ENCODE peak calls at places on chromosomes 16 and 17, in ten cellular contexts. B, N, I, O, S, V, U, T, G and W are unnamed samples.

GRCh38 chr17:28716740-28717577 is 709 bp downstream of the RAB34 start:
- DNase-seq in I (peak), T (peak), G (peak), O (peak), U (peak), S (no peak), B (peak), V (no peak), N (no peak), W (peak)

GRCh38 chr17:17913695-17914332 is 58.4 kb downstream of the TOM1L2 start:
- DNase-seq in G (peak), T (peak), U (peak), S (peak), V (peak), O (peak), B (no peak), N (peak), I (peak), W (peak)

GRCh38 chr16:1183235-1183907 is 30.5 kb downstream of the CACNA1H start:
- DNase-seq in G (peak), V (peak), O (peak), N (no peak), B (no peak), S (peak), T (peak), U (no peak), I (peak), W (peak)

GRCh38 chr16:4840984-4841383 is 6.1 kb downstream of the GLYR1 start:
- DNase-seq in U (no peak), O (no peak), B (no peak), S (no peak), I (no peak), G (no peak), V (no peak), T (no peak), N (no peak), W (no peak)

GRCh38 chr16:22220076-22220453 is 14.0 kb downstream of the EEF2K start:
- DNase-seq in G (no peak), V (no peak), I (peak), T (peak), U (no peak), B (peak), O (peak), S (no peak), N (no peak), W (peak)

GRCh38 chr17:337866-338265 is 14.7 kb downstream of the RPH3AL start:
- DNase-seq in G (no peak), S (no peak), N (peak), U (no peak), V (no peak), T (no peak), O (peak), I (no peak), B (no peak), W (no peak)

GRCh38 chr17:29291163-29291752 is 2.7 kb downstream of the NUFIP2 start:
- DNase-seq in U (peak), O (no peak), B (peak), G (peak), T (no peak), N (peak), I (no peak), V (peak), S (no peak), W (peak)

GRCh38 chr17:78269893-78270490 is 38.6 kb downstream of the TMEM235 start:
- DNase-seq in N (no peak), I (no peak), S (no peak), U (no peak), B (no peak), T (no peak), O (no peak), V (no peak), G (no peak), W (no peak)

GRCh38 chr17:3843935-3844516 is 2.0 kb downstream of the NCBP3 start:
- DNase-seq in N (peak), T (no peak), V (peak), O (no peak), I (no peak), U (peak), S (peak), B (peak), G (peak), W (peak)

GRCh38 chr17:81252336-81253329 is 13.5 kb downstream of the NDUFAF8 start:
- DNase-seq in N (no peak), O (peak), B (no peak), T (no peak), I (no peak), S (peak), V (no peak), G (no peak), U (no peak), W (no peak)

GRCh38 chr16:19294156-19294649 is 8.7 kb downstream of the CLEC19A start:
- DNase-seq in I (peak), V (no peak), N (peak), O (no peak), B (no peak), S (no peak), U (no peak), T (peak), G (no peak), W (peak)

GRCh38 chr16:79838860-79839259 is 238.3 kb upstream of the MAF start:
- DNase-seq in B (no peak), U (no peak), O (no peak), I (no peak), S (no peak), V (no peak), T (peak), G (no peak), N (no peak), W (no peak)

GRCh38 chr17:65039349-65039988 is 17.1 kb downstream of the GNA13 start:
- DNase-seq in O (no peak), T (no peak), B (no peak), S (no peak), V (no peak), G (no peak), U (peak), I (no peak), N (peak), W (no peak)

GRCh38 chr17:31740611-31741082 is 118.4 kb downstream of the COPRS start:
- DNase-seq in S (no peak), O (no peak), U (no peak), T (no peak), G (peak), I (no peak), N (no peak), B (no peak), V (no peak), W (peak)

GRCh38 chr17:81302861-81303326 is 7.8 kb upstream of the SLC38A10 start:
- DNase-seq in O (no peak), V (no peak), G (no peak), S (peak), T (no peak), N (no peak), B (no peak), I (peak), U (no peak), W (no peak)

GRCh38 chr17:59837362-59838195 is 55.2 kb downstream of the TUBD1 start:
- DNase-seq in G (peak), U (peak), V (peak), B (peak), T (no peak), I (no peak), S (peak), O (peak), N (peak), W (peak)

GRCh38 chr17:51761105-51761504 is 397.4 kb downstream of the CA10 start:
- DNase-seq in V (no peak), U (no peak), T (no peak), I (no peak), B (no peak), O (no peak), N (no peak), S (no peak), G (no peak), W (no peak)

GRCh38 chr17:7842950-7843535 is 9.0 kb downstream of the KDM6B start:
- DNase-seq in S (peak), U (peak), B (peak), T (peak), I (peak), O (peak), N (peak), V (peak), G (peak), W (peak)

GRCh38 chr16:81442909-81443687 is 1.5 kb upstream of the CMIP start:
- DNase-seq in V (no peak), O (peak), T (no peak), B (no peak), S (no peak), G (no peak), N (no peak), I (no peak), U (no peak), W (no peak)

GRCh38 chr16:14196539-14196938 is 125.4 kb downstream of the MRTFB start:
- DNase-seq in N (peak), V (no peak), S (no peak), B (no peak), U (no peak), I (no peak), O (no peak), T (no peak), G (peak), W (peak)

GRCh38 chr17:15260376-15261062 is 4.6 kb downstream of the PMP22 start:
- DNase-seq in G (peak), T (peak), N (peak), I (peak), S (peak), B (peak), V (peak), U (peak), O (peak), W (peak)

GRCh38 chr16:59192551-59193199 is 458.6 kb upstream of the GOT2 start:
- DNase-seq in T (no peak), I (no peak), G (no peak), N (peak), V (no peak), U (peak), B (peak), S (peak), O (no peak), W (peak)

GRCh38 chr16:85112364-85112763 is at the start of gene CIBAR2:
- DNase-seq in I (no peak), N (no peak), B (no peak), G (no peak), T (no peak), S (peak), U (no peak), O (peak), V (no peak), W (no peak)

GRCh38 chr17:43517615-43518386 is 28.3 kb downstream of the ETV4 start:
- DNase-seq in U (no peak), O (no peak), I (no peak), V (no peak), G (peak), N (peak), T (no peak), S (no peak), B (no peak), W (peak)

GRCh38 chr16:17831330-17831729 is 360.6 kb upstream of the XYLT1 start:
- DNase-seq in G (no peak), S (no peak), I (no peak), U (no peak), V (no peak), T (no peak), B (no peak), O (no peak), N (no peak), W (no peak)

GRCh38 chr17:32281011-32281451 is 15.4 kb downstream of the RHBDL3 start:
- DNase-seq in N (no peak), U (no peak), V (no peak), B (no peak), G (no peak), T (peak), S (peak), O (no peak), I (peak), W (peak)

GRCh38 chr17:37131064-37131463 is 182.3 kb downstream of the AATF start:
- DNase-seq in I (no peak), T (no peak), N (no peak), G (no peak), O (no peak), V (no peak), S (no peak), B (no peak), U (no peak), W (peak)

GRCh38 chr17:50210249-50211225 is 9.1 kb upstream of the COL1A1 start:
- DNase-seq in U (peak), O (peak), N (no peak), S (peak), V (peak), B (peak), I (peak), G (peak), T (peak), W (peak)

GRCh38 chr16:539901-540530 is 12.5 kb downstream of the CAPN15 start:
- DNase-seq in O (no peak), S (no peak), G (peak), V (no peak), T (no peak), U (no peak), I (no peak), N (no peak), B (no peak), W (no peak)

GRCh38 chr16:84884311-84885023 is 64.7 kb downstream of the CRISPLD2 start:
- DNase-seq in V (no peak), G (no peak), S (peak), U (peak), T (peak), O (no peak), I (no peak), N (no peak), B (peak), W (no peak)

GRCh38 chr16:56262148-56262878 is 71.0 kb downstream of the GNAO1 start:
- DNase-seq in V (no peak), I (no peak), G (no peak), N (no peak), U (peak), S (no peak), B (no peak), T (no peak), O (no peak), W (no peak)

GRCh38 chr16:76639685-76640289 is 362.6 kb downstream of the CNTNAP4 start:
- DNase-seq in B (peak), U (peak), T (no peak), N (peak), I (no peak), G (peak), S (peak), O (no peak), V (peak), W (peak)

GRCh38 chr16:72987480-72987901 is 60.4 kb downstream of the ZFHX3 start:
- DNase-seq in B (no peak), U (peak), N (no peak), V (no peak), I (no peak), G (no peak), O (no peak), S (no peak), T (no peak), W (no peak)

GRCh38 chr17:80800775-80801391 is 190.8 kb upstream of the CHMP6 start:
- DNase-seq in O (peak), G (no peak), S (no peak), I (no peak), T (no peak), N (no peak), U (no peak), V (no peak), B (no peak), W (no peak)

GRCh38 chr17:80110447-80110812 is 9.0 kb downstream of the GAA start:
- DNase-seq in G (no peak), B (no peak), N (no peak), T (no peak), S (no peak), O (peak), U (no peak), V (no peak), I (no peak), W (no peak)

GRCh38 chr17:60390881-60391418 is 983 bp downstream of the USP32 start:
- DNase-seq in S (peak), B (peak), G (peak), I (peak), V (peak), T (no peak), O (peak), N (peak), U (peak), W (peak)

GRCh38 chr16:22313876-22314470 is 16.8 kb downstream of the POLR3E start:
- DNase-seq in S (no peak), V (no peak), T (no peak), N (no peak), I (no peak), U (no peak), B (no peak), O (no peak), G (no peak), W (no peak)

GRCh38 chr17:39224778-39225307 is 902 bp downstream of the STAC2 start:
- DNase-seq in V (no peak), U (no peak), T (no peak), S (no peak), N (no peak), O (peak), G (no peak), B (no peak), I (no peak), W (no peak)
- H3K4me3 ChIP-seq in V (no peak), U (no peak), T (peak), S (peak), N (no peak), O (no peak), G (no peak), B (peak), I (peak), W (no peak)

GRCh38 chr17:27529230-27529796 is 73.1 kb downstream of the KSR1 start:
- DNase-seq in V (no peak), U (peak), G (peak), O (no peak), I (no peak), T (no peak), S (no peak), B (peak), N (no peak), W (peak)
- TF ChIP-seq CTCF in V (peak), U (no peak), G (peak), O (peak), I (peak), T (no peak), S (no peak), B (peak), N (no peak), W (no peak)

DNA sequence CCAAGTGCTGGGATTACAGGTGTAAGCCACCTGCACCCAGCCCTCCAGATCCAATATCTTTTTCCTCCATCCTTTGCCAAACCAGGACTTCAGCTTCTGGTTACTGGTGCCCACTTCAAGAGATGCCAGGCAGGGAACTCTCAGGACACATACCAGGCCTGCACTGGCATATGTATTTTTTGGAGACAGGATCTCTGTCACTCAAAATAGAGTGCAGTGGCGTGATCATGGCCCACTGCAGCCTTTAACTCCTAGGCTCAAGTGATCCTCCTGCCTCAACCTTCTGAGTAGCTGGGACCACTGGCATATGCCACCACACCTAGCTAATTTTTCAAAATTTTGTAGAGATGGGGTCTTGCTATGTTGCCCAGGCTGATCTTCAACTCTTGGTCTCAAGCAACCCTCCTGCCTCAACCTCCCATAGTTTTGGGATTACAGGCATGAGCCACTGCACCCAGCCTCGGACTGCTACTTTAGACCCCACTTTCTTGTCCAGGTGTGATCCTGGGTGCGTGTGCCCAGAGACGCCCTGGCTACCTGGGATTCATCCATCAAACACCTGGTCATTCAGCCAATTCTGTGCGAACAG is 55.8 kb downstream of the BMERB1 start:
- DNase-seq in G (no peak), B (no peak), S (no peak), U (no peak), V (no peak), T (no peak), N (no peak), I (no peak), O (no peak), W (no peak)
- H3K4me3 ChIP-seq in G (no peak), B (no peak), S (no peak), U (no peak), V (no peak), T (no peak), N (no peak), I (no peak), O (no peak), W (no peak)

DNA sequence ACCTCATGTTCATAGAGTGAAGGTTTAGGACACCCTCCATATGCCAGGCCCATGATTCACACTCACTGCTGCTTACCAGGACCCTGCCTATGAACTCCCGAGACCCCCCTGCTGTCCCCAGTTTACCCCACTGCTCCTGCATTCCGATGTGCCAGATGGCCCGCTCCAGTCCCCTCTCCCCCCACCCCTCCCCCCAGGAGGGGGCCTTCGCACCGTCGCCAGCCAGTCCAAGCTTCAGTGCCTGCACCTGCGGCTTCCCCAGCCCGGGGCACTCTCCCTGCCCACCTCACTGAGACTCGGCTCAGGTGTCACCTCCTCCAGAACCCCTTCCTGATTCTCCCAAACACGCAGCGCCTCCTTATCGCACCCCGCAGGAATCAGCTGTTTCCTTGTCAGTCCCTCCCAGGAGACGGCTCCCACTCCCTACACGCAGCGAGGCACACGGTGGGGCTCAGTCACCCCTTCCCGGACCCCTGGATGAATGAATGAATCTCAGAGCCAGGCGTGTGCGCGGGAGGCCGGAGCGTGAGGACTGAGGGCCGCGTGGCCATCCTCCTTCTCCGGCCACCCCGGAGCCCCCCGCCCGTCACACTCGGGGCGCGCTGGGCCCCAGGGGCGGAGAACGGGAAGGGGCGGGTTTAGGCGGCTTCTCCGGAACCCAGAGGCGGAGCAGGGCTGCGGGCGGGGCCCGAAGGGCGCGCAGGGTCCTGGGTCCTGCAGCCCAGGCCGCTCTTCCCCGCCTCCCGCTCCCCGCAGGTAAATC is 1.7 kb downstream of the MYO1C start:
- DNase-seq in G (peak), V (peak), T (peak), I (peak), B (peak), S (peak), U (peak), O (peak), N (peak), W (no peak)
- TF ChIP-seq CTCF in G (no peak), V (no peak), T (no peak), I (no peak), B (no peak), S (no peak), U (no peak), O (no peak), N (no peak), W (no peak)

DNA sequence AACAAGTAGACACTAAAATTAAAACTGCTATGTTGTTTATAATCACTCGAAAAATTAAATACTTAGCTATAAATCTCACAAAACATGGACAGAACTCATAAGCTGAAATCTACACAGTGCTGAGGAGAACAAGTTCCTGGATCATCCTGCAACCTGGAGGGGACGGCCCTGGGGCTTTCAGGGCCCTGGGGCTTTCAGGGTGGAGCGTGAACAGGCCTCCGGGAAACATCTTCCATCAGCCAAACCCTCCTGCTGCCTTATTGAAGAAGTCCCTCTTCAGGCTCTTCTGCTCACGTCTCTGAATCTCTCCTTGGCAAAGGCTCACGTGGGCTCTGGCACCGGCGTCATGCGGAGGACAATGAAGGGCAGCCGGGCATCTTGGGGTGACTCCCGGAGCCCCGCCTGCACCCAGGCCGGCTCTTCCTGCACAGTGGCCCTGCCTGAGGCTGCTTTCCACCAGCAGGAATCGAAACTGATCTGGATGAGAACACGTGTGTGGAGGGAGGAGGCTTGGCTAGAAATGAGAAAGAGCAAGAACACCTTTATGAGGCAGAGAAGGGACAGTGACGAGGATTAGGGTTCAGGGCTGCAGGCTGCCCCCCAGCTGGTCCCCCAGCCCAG is 127.3 kb downstream of the CDRT15L2 start:
- DNase-seq in S (no peak), N (no peak), B (no peak), V (no peak), I (no peak), G (no peak), T (no peak), O (no peak), U (peak), W (no peak)
- H3K4me3 ChIP-seq in S (no peak), N (no peak), B (no peak), V (no peak), I (no peak), G (no peak), T (no peak), O (no peak), U (no peak), W (no peak)

GRCh38 chr17:6435968-6436367 is 1.0 kb upstream of the AIPL1 start:
- DNase-seq in S (peak), V (peak), T (peak), N (peak), U (peak), O (no peak), B (peak), G (peak), I (peak), W (peak)
- TF ChIP-seq CTCF in S (peak), V (peak), T (peak), N (peak), U (peak), O (peak), B (peak), G (peak), I (peak), W (peak)